ENCODE peak calls at places on chromosomes 16 and 17, in four cellular contexts. C is spleen, R is KG1, A is lung. F is an unnamed sample.

GRCh38 chr17:67605259-67605912 is 112.3 kb upstream of the NOL11 start:
- DNase-seq in C (no peak), R (no peak), A (no peak), F (no peak)

GRCh38 chr16:81797443-81797842 is 18.4 kb downstream of the PLCG2 start:
- DNase-seq in C (peak; percentile 85), R (no peak), A (no peak), F (no peak)

GRCh38 chr17:65896889-65897288 is 295.0 kb downstream of the CEP112 start:
- DNase-seq in C (no peak), R (no peak), A (no peak), F (no peak)

GRCh38 chr17:4807534-4808377 is 804 bp downstream of the PLD2 start:
- DNase-seq in C (no peak), R (no peak), A (no peak), F (peak; percentile 38)

GRCh38 chr16:67442581-67443255 is 11.8 kb downstream of the HSD11B2 start:
- DNase-seq in C (no peak), R (no peak), A (no peak), F (no peak)

GRCh38 chr17:3944485-3945388 is 19.5 kb downstream of the ATP2A3 start:
- DNase-seq in C (peak; percentile 83), R (no peak), A (no peak), F (peak; percentile 92)

GRCh38 chr17:39218906-39219305 is 6.8 kb downstream of the STAC2 start:
- DNase-seq in C (no peak), R (no peak), A (no peak), F (no peak)

GRCh38 chr17:8153957-8154607 is 1.9 kb upstream of the PER1 start:
- DNase-seq in C (peak; percentile 97), R (no peak), A (peak; percentile 100), F (peak; percentile 98)

GRCh38 chr17:59470624-59471297 is 94.6 kb upstream of the DHX40 start:
- DNase-seq in C (no peak), R (no peak), A (no peak), F (no peak)

GRCh38 chr16:73143681-73144370 is 95.9 kb upstream of the ZFHX3 start:
- DNase-seq in C (no peak), R (no peak), A (no peak), F (no peak)

GRCh38 chr16:56947604-56947995 is 14.2 kb upstream of the CETP start:
- DNase-seq in C (no peak), R (no peak), A (no peak), F (no peak)

GRCh38 chr17:76497979-76498885 is 3.0 kb downstream of the RHBDF2 start:
- DNase-seq in C (peak; percentile 89), R (no peak), A (peak; percentile 68), F (peak; percentile 84)

GRCh38 chr17:61209524-61209923 is 190.1 kb upstream of the TBX2 start:
- DNase-seq in C (no peak), R (no peak), A (no peak), F (no peak)

GRCh38 chr16:85583491-85584181 is 29.5 kb upstream of the GSE1 start:
- DNase-seq in C (no peak), R (no peak), A (no peak), F (no peak)

GRCh38 chr16:21203155-21203797 is 8.1 kb downstream of the ZP2 start:
- DNase-seq in C (no peak), R (no peak), A (no peak), F (no peak)

GRCh38 chr16:6856578-6856977 is 476.1 kb upstream of the RBFOX1 start:
- DNase-seq in C (no peak), R (no peak), A (no peak), F (no peak)

GRCh38 chr16:24499193-24499814 is 40.1 kb upstream of the RBBP6 start:
- DNase-seq in C (no peak), R (no peak), A (no peak), F (peak; percentile 47)

GRCh38 chr17:77378318-77379064 is 237.7 kb downstream of the SEC14L1 start:
- DNase-seq in C (no peak), R (no peak), A (no peak), F (no peak)

GRCh38 chr16:86355538-86355937 is 154.8 kb upstream of the FOXF1 start:
- DNase-seq in C (no peak), R (no peak), A (no peak), F (no peak)

GRCh38 chr17:7282752-7283321 is 1.3 kb downstream of the SLC2A4 start:
- DNase-seq in C (no peak), R (no peak), A (no peak), F (no peak)

GRCh38 chr17:69540356-69540755 is 125.9 kb downstream of the MAP2K6 start:
- DNase-seq in C (no peak), R (no peak), A (no peak), F (no peak)

GRCh38 chr17:57370583-57370982 is 114.3 kb downstream of the MSI2 start:
- DNase-seq in C (no peak), R (no peak), A (no peak), F (no peak)

GRCh38 chr17:14143678-14144077 is 74.4 kb downstream of the COX10 start:
- DNase-seq in C (no peak), R (no peak), A (no peak), F (no peak)

GRCh38 chr17:69763503-69763902 is 311.5 kb upstream of the KCNJ16 start:
- DNase-seq in C (no peak), R (no peak), A (no peak), F (peak; percentile 15)

GRCh38 chr17:61447358-61447757 is 4.9 kb upstream of the TBX4 start:
- DNase-seq in C (no peak), R (no peak), A (no peak), F (no peak)

GRCh38 chr16:80150978-80151705 is 389.7 kb upstream of the DYNLRB2 start:
- DNase-seq in C (no peak), R (no peak), A (no peak), F (no peak)

GRCh38 chr16:14427371-14427948 is 202.6 kb downstream of the PARN start:
- DNase-seq in C (no peak), R (no peak), A (no peak), F (no peak)

GRCh38 chr16:86929149-86929871 is 351.0 kb downstream of the FOXL1 start:
- DNase-seq in C (peak; percentile 80), R (no peak), A (no peak), F (peak; percentile 46)

GRCh38 chr17:69357701-69358100 is 30.8 kb upstream of the ABCA5 start:
- DNase-seq in C (no peak), R (no peak), A (no peak), F (peak; percentile 9)

GRCh38 chr16:28556914-28557320 is 3.2 kb downstream of the SGF29 start:
- DNase-seq in C (no peak), R (no peak), A (no peak), F (no peak)

GRCh38 chr17:82859431-82860403 is 19.9 kb upstream of the ZNF750 start:
- DNase-seq in C (peak; percentile 92), R (peak; percentile 57), A (no peak), F (peak; percentile 73)

GRCh38 chr17:51508048-51508447 is 247.7 kb downstream of the UTP18 start:
- DNase-seq in C (no peak), R (no peak), A (no peak), F (no peak)

GRCh38 chr17:61289408-61290385 is 109.9 kb upstream of the TBX2 start:
- DNase-seq in C (no peak), R (no peak), A (no peak), F (peak; percentile 42)

GRCh38 chr16:77171750-77172635 is 19.0 kb upstream of the MON1B start:
- DNase-seq in C (no peak), R (peak; percentile 51), A (no peak), F (peak; percentile 83)